ENCODE peak calls at places on chromosomes 12 and 14, in five cellular contexts. Y is NB4, N is upper lobe of left lung, R is ovary, S is Peyer's patch. L is an unnamed sample.

GRCh38 chr12:51323317-51323960 is 535 bp downstream of the BIN2 start:
- DNase-seq in S (no peak), N (no peak), R (no peak), Y (peak; percentile 74), L (peak; percentile 63)

GRCh38 chr14:95463173-95463901 is 53.1 kb downstream of the SYNE3 start:
- DNase-seq in Y (no peak), S (peak; percentile 65), R (no peak), N (no peak), L (peak; percentile 24)

GRCh38 chr12:90959538-90960139 is 4.7 kb upstream of the CCER1 start:
- DNase-seq in S (no peak), R (no peak), N (no peak), Y (peak; percentile 62), L (peak; percentile 35)

GRCh38 chr12:32027684-32028355 is 68.6 kb downstream of the RESF1 start:
- DNase-seq in R (no peak), Y (peak; percentile 65), S (no peak), N (no peak), L (no peak)

GRCh38 chr14:104035300-104035699 is 50.2 kb upstream of the ASPG start:
- DNase-seq in R (no peak), Y (no peak), N (no peak), S (no peak), L (no peak)

GRCh38 chr14:51674294-51675002 is 22.7 kb downstream of the FRMD6 start:
- DNase-seq in R (no peak), N (no peak), S (no peak), Y (no peak), L (no peak)

GRCh38 chr14:73719361-73719760 is 5.2 kb upstream of the PNMA1 start:
- DNase-seq in R (no peak), S (no peak), N (no peak), Y (no peak), L (no peak)

GRCh38 chr14:61174395-61175386 is 106.4 kb downstream of the TMEM30B start:
- DNase-seq in N (no peak), R (no peak), S (no peak), Y (peak; percentile 7), L (no peak)

GRCh38 chr14:100554082-100554677 is 33.0 kb downstream of the BEGAIN start:
- DNase-seq in S (peak; percentile 85), N (peak; percentile 87), R (peak; percentile 60), Y (peak; percentile 70), L (no peak)

GRCh38 chr12:115932073-115932472 is 345.4 kb downstream of the MED13L start:
- DNase-seq in R (no peak), Y (peak; percentile 39), N (no peak), S (no peak), L (no peak)

GRCh38 chr12:44852483-44852882 is 23.6 kb downstream of the NELL2 start:
- DNase-seq in S (no peak), R (no peak), Y (no peak), N (no peak), L (no peak)

GRCh38 chr12:34218193-34219045 is 196.1 kb downstream of the ALG10 start:
- DNase-seq in Y (peak; percentile 77), S (no peak), R (peak; percentile 55), N (peak; percentile 87), L (peak; percentile 61)

GRCh38 chr12:22254450-22254849 is 80.1 kb downstream of the ST8SIA1 start:
- DNase-seq in N (no peak), Y (no peak), R (no peak), S (no peak), L (no peak)

GRCh38 chr12:97995578-97995977 is 519.8 kb upstream of the TMPO start:
- DNase-seq in R (no peak), N (no peak), S (no peak), Y (no peak), L (no peak)

GRCh38 chr12:49961111-49961922 is at the start of gene AQP5:
- DNase-seq in N (peak; percentile 88), Y (no peak), R (no peak), S (no peak), L (no peak)

GRCh38 chr14:104688755-104689619 is at the start of gene INF2:
- DNase-seq in N (peak; percentile 94), S (peak; percentile 84), Y (peak; percentile 70), R (peak; percentile 55), L (peak; percentile 61)

GRCh38 chr12:1205512-1206060 is 214.6 kb downstream of the ERC1 start:
- DNase-seq in S (no peak), R (no peak), N (no peak), Y (no peak), L (no peak)

GRCh38 chr12:92702754-92703679 is at the start of gene PLEKHG7:
- DNase-seq in Y (no peak), N (peak; percentile 8), R (no peak), S (peak; percentile 71), L (no peak)

GRCh38 chr12:79522657-79523386 is 167.9 kb downstream of the PAWR start:
- DNase-seq in S (no peak), N (no peak), R (no peak), Y (no peak), L (no peak)

GRCh38 chr12:21940549-21940948 is 677 bp downstream of the ABCC9 start:
- DNase-seq in S (no peak), N (no peak), Y (no peak), R (no peak), L (no peak)

GRCh38 chr12:120228291-120229070 is 27.6 kb upstream of the RPLP0 start:
- DNase-seq in N (peak; percentile 71), R (peak; percentile 86), Y (peak; percentile 93), S (peak; percentile 97), L (peak; percentile 83)

GRCh38 chr12:58601529-58601928 is 318.8 kb downstream of the LRIG3 start:
- DNase-seq in R (no peak), N (no peak), Y (no peak), S (no peak), L (no peak)

GRCh38 chr12:25959069-25959961 is 833 bp downstream of the RASSF8 start:
- DNase-seq in N (peak; percentile 92), S (peak; percentile 51), R (peak; percentile 58), Y (peak; percentile 81), L (peak; percentile 24)

GRCh38 chr14:101183376-101184103 is 280.0 kb upstream of the RTL1 start:
- DNase-seq in Y (no peak), N (peak; percentile 83), S (peak; percentile 47), R (peak; percentile 57), L (peak; percentile 4)

GRCh38 chr14:104094709-104095425 is 9.4 kb downstream of the ASPG start:
- DNase-seq in S (peak; percentile 85), Y (peak; percentile 67), N (peak; percentile 96), R (no peak), L (peak; percentile 58)

GRCh38 chr14:37145395-37145794 is 27.0 kb downstream of the SLC25A21 start:
- DNase-seq in S (no peak), Y (no peak), N (no peak), R (no peak), L (peak; percentile 55)

GRCh38 chr14:83706555-83706954 is 1823.4 kb upstream of the FLRT2 start:
- DNase-seq in R (no peak), N (no peak), Y (no peak), S (no peak), L (no peak)

GRCh38 chr12:83971781-83972180 is 940.8 kb downstream of the SLC6A15 start:
- DNase-seq in R (no peak), Y (no peak), N (no peak), S (no peak), L (no peak)

DNA sequence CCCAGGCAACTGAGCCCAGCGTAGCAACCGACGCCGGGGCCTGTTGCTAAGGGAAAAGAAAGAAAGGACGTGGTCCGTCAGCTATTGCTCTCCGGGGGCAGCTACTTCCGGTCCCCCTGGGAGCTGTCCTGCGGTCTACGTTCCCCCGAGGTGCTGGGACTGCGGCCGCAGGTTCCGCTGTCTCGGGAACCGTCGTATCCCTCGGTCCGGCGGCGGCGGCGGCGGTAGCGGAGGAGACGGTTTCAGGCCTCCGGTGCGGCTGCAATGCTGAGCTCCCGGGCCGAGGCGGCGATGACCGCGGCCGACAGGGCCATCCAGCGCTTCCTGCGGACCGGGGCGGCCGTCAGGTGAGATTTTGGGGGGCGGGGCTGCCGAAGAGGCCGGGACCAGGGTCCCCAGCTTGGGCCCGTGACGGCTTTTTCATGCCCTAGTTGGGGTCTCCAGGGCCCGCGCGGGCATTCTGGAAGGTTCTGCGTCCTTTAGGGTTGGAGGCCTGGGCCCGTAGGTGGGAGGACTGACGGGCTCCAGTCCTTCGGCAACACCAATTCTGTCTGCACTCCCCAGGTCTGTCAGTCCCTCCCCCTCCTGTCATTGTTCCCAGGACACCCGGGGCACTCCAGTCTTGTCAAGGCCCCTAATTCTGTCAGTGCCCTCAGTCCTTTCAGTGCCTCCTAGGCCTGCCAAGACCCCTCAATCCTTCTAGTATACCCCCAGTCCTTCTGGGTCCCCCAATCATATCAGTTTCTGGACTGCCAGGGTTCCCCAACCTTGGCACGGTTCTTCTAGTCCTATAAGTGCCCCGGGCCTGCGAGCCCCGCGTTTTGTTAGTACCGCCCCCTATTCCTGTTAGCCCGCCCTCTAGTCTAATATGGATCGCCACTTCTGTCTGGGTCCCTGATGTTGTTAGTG is at the start of gene USP30:
- DNase-seq in N (peak; percentile 95), S (peak; percentile 89), Y (peak; percentile 94), R (peak; percentile 76), L (peak; percentile 92)
- TF ChIP-seq POLR2A in N (no peak), S (peak; percentile 53), Y (peak; percentile 33), R (peak; percentile 40), L (peak; percentile 42)

DNA sequence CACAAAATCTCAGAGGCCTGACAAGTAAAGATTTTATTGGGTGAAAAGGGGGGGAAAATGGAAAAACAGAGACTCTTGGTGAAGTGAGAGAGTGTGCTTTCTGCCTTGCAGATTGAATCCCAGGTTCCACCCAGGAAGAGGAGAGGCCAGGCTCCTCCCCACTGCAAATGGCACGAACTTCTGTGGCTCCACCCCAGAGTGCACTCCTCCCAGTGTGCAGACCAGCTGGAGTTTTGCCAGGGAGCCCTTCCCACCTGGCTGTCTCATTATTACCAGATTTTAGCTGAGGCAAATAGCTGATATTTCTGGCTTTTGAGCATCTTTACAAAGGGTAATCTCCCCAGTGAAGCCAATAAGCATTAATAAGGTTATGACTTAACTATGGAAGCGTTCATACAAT is 51.9 kb downstream of the TESPA1 start:
- DNase-seq in S (no peak), N (no peak), R (no peak), Y (no peak), L (peak; percentile 25)
- TF ChIP-seq POLR2A in S (no peak), N (no peak), R (no peak), Y (no peak), L (no peak)

DNA sequence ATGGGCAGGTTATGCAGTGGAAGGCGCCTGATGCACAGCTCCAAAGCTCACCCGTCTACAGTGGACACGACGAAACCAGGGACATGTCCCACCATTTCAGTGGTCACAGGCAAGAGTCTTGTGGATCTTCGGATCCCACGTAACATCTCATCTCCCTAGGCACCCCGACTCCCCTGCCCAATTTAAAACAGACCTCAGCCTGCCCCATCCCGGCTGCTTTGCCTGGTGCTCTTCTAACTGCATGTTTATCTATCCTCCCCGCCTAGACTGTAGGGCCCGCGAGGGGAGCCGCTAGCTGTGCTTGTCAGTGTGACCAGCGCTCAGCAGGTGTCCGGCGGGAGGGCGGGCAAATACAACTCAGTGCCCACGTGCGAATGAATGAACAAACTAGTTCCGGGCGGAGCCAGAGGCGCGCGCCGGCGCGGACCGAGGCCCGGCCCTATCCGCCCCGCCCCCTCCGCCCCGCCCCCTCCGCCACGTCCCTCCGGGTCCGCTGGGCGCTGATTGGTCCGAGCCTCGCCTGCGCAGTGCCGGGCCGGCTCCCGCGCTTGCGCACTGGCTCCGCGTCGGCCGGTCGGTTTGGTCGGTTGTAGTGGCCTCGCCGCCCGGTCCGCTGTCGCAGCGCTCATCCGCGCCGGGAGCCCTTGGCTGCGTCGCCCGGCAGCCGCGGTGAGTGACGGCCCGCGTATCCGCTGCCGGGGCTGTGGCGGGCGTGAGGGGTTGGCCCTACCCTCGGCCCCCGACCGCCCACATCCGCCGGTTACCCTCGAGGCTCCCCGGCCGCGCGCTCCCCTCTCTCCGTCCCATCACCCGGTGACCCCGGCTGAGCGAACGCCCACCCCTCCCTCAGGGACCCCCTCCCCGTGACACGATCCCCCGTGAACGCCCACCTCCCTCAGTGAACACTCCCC is 60.1 kb downstream of the DDX51 start:
- DNase-seq in S (peak; percentile 96), N (peak; percentile 99), Y (peak; percentile 98), R (peak; percentile 86), L (peak; percentile 97)
- TF ChIP-seq POLR2A in S (peak; percentile 84), N (peak; percentile 82), Y (peak; percentile 93), R (peak; percentile 92), L (peak; percentile 71)

GRCh38 chr12:56631790-56632700 is 1.9 kb upstream of the BAZ2A start:
- DNase-seq in S (peak; percentile 85), R (peak; percentile 75), N (peak; percentile 84), Y (peak; percentile 81), L (peak; percentile 86)
- TF ChIP-seq POLR2A in S (no peak), R (no peak), N (no peak), Y (no peak), L (no peak)

L was measured in erythroblast.